ENCODE peak calls at places on chromosomes 1 and 21, in four cellular contexts. One of them, this sample, is unnamed. For H3K4me1, the result is how much of the 10 kb centered on the place peaks cover.

GRCh38 chr1:208654241-208654640 is 410.1 kb upstream of the PLXNA2 start:
- DNase-seq in MM.1S: peak
- DNase-seq in aorta: no peak
- DNase-seq in H9: peak
- DNase-seq in this sample: no peak

GRCh38 chr21:42513151-42513984 is at the start of gene SLC37A1:
- DNase-seq in aorta: no peak
- DNase-seq in MM.1S: peak
- DNase-seq in H9: peak
- DNase-seq in this sample: no peak

GRCh38 chr1:33097762-33098161 is 16.8 kb downstream of the AZIN2 start:
- DNase-seq in aorta: no peak
- DNase-seq in H9: no peak
- DNase-seq in MM.1S: no peak
- DNase-seq in this sample: no peak

GRCh38 chr1:32180186-32181060 is 948 bp downstream of the TXLNA start:
- DNase-seq in MM.1S: peak
- DNase-seq in H9: peak
- DNase-seq in aorta: peak
- DNase-seq in this sample: peak

GRCh38 chr1:27634166-27634981 is 611 bp downstream of the FGR start:
- DNase-seq in H9: no peak
- DNase-seq in MM.1S: no peak
- DNase-seq in aorta: peak
- DNase-seq in this sample: peak

GRCh38 chr1:8421721-8422120 is 103.8 kb downstream of the SLC45A1 start:
- DNase-seq in aorta: no peak
- DNase-seq in H9: no peak
- DNase-seq in MM.1S: no peak
- DNase-seq in this sample: no peak

GRCh38 chr1:23470282-23471070 is 13.5 kb downstream of the ASAP3 start:
- DNase-seq in MM.1S: no peak
- DNase-seq in aorta: peak
- DNase-seq in H9: no peak
- DNase-seq in this sample: peak

GRCh38 chr1:160397651-160398050 is 2.7 kb upstream of the VANGL2 start:
- DNase-seq in MM.1S: no peak
- DNase-seq in aorta: no peak
- DNase-seq in H9: no peak
- DNase-seq in this sample: no peak

GRCh38 chr1:215899901-215900300 is 332.8 kb downstream of the KCTD3 start:
- DNase-seq in MM.1S: no peak
- DNase-seq in H9: no peak
- DNase-seq in aorta: no peak
- DNase-seq in this sample: no peak

GRCh38 chr1:219757890-219758289 is 145.0 kb upstream of the ZC3H11B start:
- DNase-seq in MM.1S: no peak
- DNase-seq in H9: no peak
- DNase-seq in aorta: no peak
- DNase-seq in this sample: no peak

GRCh38 chr1:19484338-19484792 is 974 bp downstream of the CAPZB start:
- DNase-seq in H9: peak
- DNase-seq in aorta: peak
- DNase-seq in MM.1S: no peak
- DNase-seq in this sample: no peak

GRCh38 chr1:225476100-225476511 is 48.3 kb upstream of the LBR start:
- DNase-seq in aorta: peak
- DNase-seq in MM.1S: no peak
- DNase-seq in H9: peak
- DNase-seq in this sample: peak

GRCh38 chr1:3454811-3455618 is 550 bp downstream of the ARHGEF16 start:
- DNase-seq in MM.1S: no peak
- DNase-seq in aorta: no peak
- DNase-seq in H9: peak
- DNase-seq in this sample: no peak

GRCh38 chr1:162709870-162710269 is 77.6 kb downstream of the DDR2 start:
- DNase-seq in aorta: no peak
- DNase-seq in MM.1S: no peak
- DNase-seq in H9: no peak
- DNase-seq in this sample: no peak

GRCh38 chr1:182641561-182641960 is 37.4 kb upstream of the RGS16 start:
- DNase-seq in H9: no peak
- DNase-seq in aorta: no peak
- DNase-seq in MM.1S: peak
- DNase-seq in this sample: no peak

GRCh38 chr1:1358433-1359201 is at the start of gene MXRA8:
- DNase-seq in aorta: peak
- DNase-seq in MM.1S: no peak
- DNase-seq in H9: peak
- DNase-seq in this sample: peak

GRCh38 chr1:166174108-166174507 is 7.3 kb upstream of the FAM78B start:
- DNase-seq in MM.1S: no peak
- DNase-seq in aorta: no peak
- DNase-seq in H9: no peak
- DNase-seq in this sample: no peak

GRCh38 chr1:42423621-42424200 is 32.1 kb downstream of the ZMYND12 start:
- DNase-seq in aorta: no peak
- DNase-seq in MM.1S: no peak
- DNase-seq in H9: no peak
- DNase-seq in this sample: no peak

GRCh38 chr1:180842890-180843289 is 69.8 kb upstream of the KIAA1614 start:
- DNase-seq in H9: no peak
- DNase-seq in MM.1S: no peak
- DNase-seq in aorta: no peak
- DNase-seq in this sample: no peak

GRCh38 chr1:179831852-179832699 is 45.5 kb downstream of the TOR1AIP2 start:
- DNase-seq in aorta: no peak
- DNase-seq in H9: no peak
- DNase-seq in MM.1S: peak
- DNase-seq in this sample: no peak

GRCh38 chr1:207017615-207018559 is 14.7 kb downstream of the C1orf116 start:
- DNase-seq in MM.1S: no peak
- DNase-seq in H9: no peak
- DNase-seq in aorta: no peak
- DNase-seq in this sample: no peak

GRCh38 chr1:233406339-233406960 is 78.9 kb downstream of the MAP3K21 start:
- DNase-seq in aorta: no peak
- DNase-seq in H9: no peak
- DNase-seq in MM.1S: no peak
- DNase-seq in this sample: no peak

GRCh38 chr21:44461438-44462089 is 6.3 kb downstream of the LRRC3 start:
- DNase-seq in H9: peak
- DNase-seq in MM.1S: no peak
- DNase-seq in aorta: peak
- DNase-seq in this sample: no peak

GRCh38 chr1:179810367-179810715 is 67.2 kb downstream of the FAM163A start:
- DNase-seq in MM.1S: no peak
- DNase-seq in H9: no peak
- DNase-seq in aorta: peak
- DNase-seq in this sample: no peak

GRCh38 chr1:19922015-19922688 is 1.3 kb downstream of the PLA2G2E start:
- DNase-seq in aorta: no peak
- DNase-seq in H9: no peak
- DNase-seq in MM.1S: no peak
- DNase-seq in this sample: no peak

GRCh38 chr1:225865514-225865913 is 16.7 kb downstream of the TMEM63A start:
- DNase-seq in H9: no peak
- DNase-seq in MM.1S: no peak
- DNase-seq in aorta: no peak
- DNase-seq in this sample: no peak

GRCh38 chr1:31717341-31717740 is 13.5 kb upstream of the COL16A1 start:
- DNase-seq in aorta: no peak
- DNase-seq in MM.1S: no peak
- DNase-seq in H9: no peak
- DNase-seq in this sample: no peak

GRCh38 chr1:182279724-182280506 is 111.7 kb downstream of the GLUL start:
- DNase-seq in aorta: no peak
- DNase-seq in MM.1S: no peak
- DNase-seq in H9: peak
- DNase-seq in this sample: no peak

GRCh38 chr1:243549108-243549507 is 293.3 kb downstream of the SDCCAG8 start:
- DNase-seq in H9: no peak
- DNase-seq in aorta: no peak
- DNase-seq in MM.1S: no peak
- DNase-seq in this sample: no peak

GRCh38 chr1:40532844-40533424 is 1.5 kb downstream of the ZNF684 start:
- DNase-seq in H9: no peak
- DNase-seq in MM.1S: peak
- DNase-seq in aorta: no peak
- DNase-seq in this sample: no peak

GRCh38 chr1:10242811-10243210 is 32.4 kb downstream of the KIF1B start:
- DNase-seq in aorta: no peak
- DNase-seq in MM.1S: peak
- DNase-seq in H9: no peak
- DNase-seq in this sample: no peak
- H3K27ac ChIP-seq in aorta: no peak
- H3K27ac ChIP-seq in MM.1S: no peak
- H3K27ac ChIP-seq in H9: no peak
- H3K27ac ChIP-seq in this sample: no peak

GRCh38 chr1:61157420-61157987 is 75.1 kb downstream of the NFIA start:
- DNase-seq in MM.1S: peak
- DNase-seq in H9: no peak
- DNase-seq in aorta: no peak
- DNase-seq in this sample: no peak
- H3K4me1 ChIP-seq in MM.1S: under half
- H3K4me1 ChIP-seq in H9: under half
- H3K4me1 ChIP-seq in aorta: under half
- H3K4me1 ChIP-seq in this sample: under half

GRCh38 chr1:119637719-119638118 is 10.3 kb downstream of the ZNF697 start:
- DNase-seq in MM.1S: no peak
- DNase-seq in aorta: no peak
- DNase-seq in H9: no peak
- DNase-seq in this sample: no peak

GRCh38 chr1:119633575-119634325 is 14.3 kb downstream of the ZNF697 start:
- DNase-seq in H9: no peak
- DNase-seq in aorta: no peak
- DNase-seq in MM.1S: no peak
- DNase-seq in this sample: no peak

GRCh38 chr1:119636500-119637089 is 11.5 kb downstream of the ZNF697 start:
- DNase-seq in H9: no peak
- DNase-seq in MM.1S: no peak
- DNase-seq in aorta: no peak
- DNase-seq in this sample: no peak

GRCh38 chr1:119632836-119633235 is 15.2 kb downstream of the ZNF697 start:
- DNase-seq in MM.1S: no peak
- DNase-seq in H9: no peak
- DNase-seq in aorta: no peak
- DNase-seq in this sample: no peak

GRCh38 chr1:119635801-119636390 is 12.2 kb downstream of the ZNF697 start:
- DNase-seq in MM.1S: no peak
- DNase-seq in aorta: no peak
- DNase-seq in H9: no peak
- DNase-seq in this sample: no peak
- H3K27ac ChIP-seq in MM.1S: no peak
- H3K27ac ChIP-seq in aorta: no peak
- H3K27ac ChIP-seq in H9: no peak
- H3K27ac ChIP-seq in this sample: no peak

DNA sequence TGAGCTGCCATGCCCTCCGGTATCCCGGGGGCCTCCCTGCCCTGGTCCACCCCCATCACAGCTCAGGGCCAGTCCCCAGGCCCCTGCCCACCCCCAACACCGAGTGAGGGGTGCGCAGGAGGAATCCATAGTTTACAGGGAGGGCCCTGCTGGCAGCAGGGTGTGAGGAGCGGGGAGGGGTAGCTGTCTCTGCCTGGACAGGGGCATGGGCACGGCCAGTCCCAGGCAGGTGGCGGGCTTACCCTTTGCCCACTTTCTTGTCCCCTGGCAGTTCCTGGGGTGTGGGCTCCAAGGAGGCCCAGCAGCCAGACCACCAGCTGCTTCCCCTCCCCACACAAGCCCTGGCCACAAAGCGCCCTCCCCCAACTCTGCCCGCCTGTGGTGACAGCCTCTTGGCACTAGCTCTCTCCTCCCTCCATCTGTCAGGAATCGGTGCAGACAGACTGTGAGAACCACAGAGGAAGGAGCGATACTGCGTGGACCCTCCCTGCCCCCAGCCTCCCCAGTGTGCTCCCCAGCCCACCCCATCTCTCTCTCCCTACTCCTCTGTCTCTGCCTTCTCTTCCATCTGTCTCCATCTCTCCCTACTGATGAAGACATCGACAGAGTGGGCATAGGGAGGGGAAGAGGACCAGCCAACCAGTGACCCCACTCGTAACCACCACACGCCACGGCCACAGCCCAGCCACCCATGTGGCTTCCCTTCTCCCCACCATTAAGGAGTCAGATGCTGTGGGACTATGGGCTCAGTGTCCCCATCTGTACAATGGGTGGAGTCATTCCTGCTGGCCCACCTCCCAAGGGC is 16.6 kb downstream of the LRP8 start:
- DNase-seq in H9: no peak
- DNase-seq in MM.1S: no peak
- DNase-seq in aorta: no peak
- DNase-seq in this sample: no peak
- H3K4me1 ChIP-seq in H9: under half
- H3K4me1 ChIP-seq in MM.1S: under half
- H3K4me1 ChIP-seq in aorta: under half
- H3K4me1 ChIP-seq in this sample: under half

GRCh38 chr21:28639742-28640141 is 352.9 kb downstream of the LTN1 start:
- DNase-seq in MM.1S: no peak
- DNase-seq in aorta: no peak
- DNase-seq in H9: no peak
- DNase-seq in this sample: no peak

GRCh38 chr21:28632718-28633408 is 359.8 kb downstream of the LTN1 start:
- DNase-seq in MM.1S: no peak
- DNase-seq in H9: no peak
- DNase-seq in aorta: no peak
- DNase-seq in this sample: no peak

GRCh38 chr21:28636988-28637691 is 355.5 kb downstream of the LTN1 start:
- DNase-seq in MM.1S: no peak
- DNase-seq in aorta: no peak
- DNase-seq in H9: no peak
- DNase-seq in this sample: no peak

GRCh38 chr21:28633803-28634572 is 358.7 kb downstream of the LTN1 start:
- DNase-seq in aorta: peak
- DNase-seq in H9: no peak
- DNase-seq in MM.1S: no peak
- DNase-seq in this sample: peak

DNA sequence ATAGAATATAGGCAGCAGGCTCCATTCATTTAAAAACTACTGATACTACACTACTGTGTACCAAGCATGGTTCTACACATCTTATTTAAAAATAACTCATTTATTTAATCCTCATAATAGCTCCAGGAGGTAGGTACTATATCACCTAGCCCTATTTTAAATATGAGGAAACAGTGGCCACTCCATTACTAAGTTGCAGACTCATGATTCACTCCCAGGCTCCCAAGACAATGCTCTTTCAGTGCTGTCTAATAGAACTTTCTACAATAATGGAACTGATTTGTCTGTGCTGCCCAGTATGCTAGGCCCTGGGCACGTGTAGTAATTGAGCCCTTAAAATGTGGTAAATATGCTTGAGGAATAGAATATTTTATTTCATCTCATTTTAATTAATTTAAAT is 357.1 kb downstream of the LTN1 start:
- DNase-seq in aorta: no peak
- DNase-seq in H9: no peak
- DNase-seq in MM.1S: no peak
- DNase-seq in this sample: no peak
- H3K27ac ChIP-seq in aorta: peak
- H3K27ac ChIP-seq in H9: no peak
- H3K27ac ChIP-seq in MM.1S: no peak
- H3K27ac ChIP-seq in this sample: no peak

This sample was measured in uterus.